ENCODE peak calls at places on chromosomes 11 and 22, in seven cellular contexts. One of them, this sample, is unnamed.

GRCh38 chr11:126963115-126963514 is 37.5 kb downstream of the KIRREL3 start:
- DNase-seq in astrocyte of the spinal cord: no peak
- DNase-seq in colonic mucosa: no peak
- DNase-seq in choroid plexus epithelial cell: no peak
- DNase-seq in body of pancreas: no peak
- DNase-seq in brain microvascular endothelial cell: no peak
- DNase-seq in H1: no peak
- DNase-seq in this sample: no peak

GRCh38 chr11:104432526-104432925 is 268.6 kb upstream of the PDGFD start:
- DNase-seq in colonic mucosa: no peak
- DNase-seq in astrocyte of the spinal cord: no peak
- DNase-seq in choroid plexus epithelial cell: no peak
- DNase-seq in brain microvascular endothelial cell: no peak
- DNase-seq in H1: no peak
- DNase-seq in body of pancreas: no peak
- DNase-seq in this sample: no peak

GRCh38 chr11:125062931-125063428 is at the start of gene SLC37A2:
- DNase-seq in brain microvascular endothelial cell: peak; percentile 27
- DNase-seq in choroid plexus epithelial cell: peak; percentile 57
- DNase-seq in astrocyte of the spinal cord: peak; percentile 56
- DNase-seq in body of pancreas: peak; percentile 68
- DNase-seq in H1: no peak
- DNase-seq in colonic mucosa: peak; percentile 40
- DNase-seq in this sample: peak; percentile 87

GRCh38 chr11:69869311-69869939 is 50.2 kb upstream of the FGF3 start:
- DNase-seq in H1: no peak
- DNase-seq in brain microvascular endothelial cell: no peak
- DNase-seq in body of pancreas: no peak
- DNase-seq in astrocyte of the spinal cord: no peak
- DNase-seq in colonic mucosa: no peak
- DNase-seq in choroid plexus epithelial cell: no peak
- DNase-seq in this sample: no peak

GRCh38 chr11:12853652-12854296 is 155.3 kb upstream of the RASSF10 start:
- DNase-seq in astrocyte of the spinal cord: no peak
- DNase-seq in H1: no peak
- DNase-seq in colonic mucosa: peak; percentile 56
- DNase-seq in choroid plexus epithelial cell: peak; percentile 73
- DNase-seq in body of pancreas: peak; percentile 82
- DNase-seq in brain microvascular endothelial cell: no peak
- DNase-seq in this sample: no peak

GRCh38 chr11:93747122-93747521 is 5.7 kb downstream of the C11orf54 start:
- DNase-seq in brain microvascular endothelial cell: no peak
- DNase-seq in body of pancreas: no peak
- DNase-seq in colonic mucosa: no peak
- DNase-seq in astrocyte of the spinal cord: no peak
- DNase-seq in choroid plexus epithelial cell: no peak
- DNase-seq in H1: no peak
- DNase-seq in this sample: no peak

GRCh38 chr11:6200975-6201374 is 2.0 kb downstream of the OR52W1 start:
- DNase-seq in choroid plexus epithelial cell: peak; percentile 34
- DNase-seq in H1: no peak
- DNase-seq in brain microvascular endothelial cell: no peak
- DNase-seq in body of pancreas: no peak
- DNase-seq in colonic mucosa: no peak
- DNase-seq in astrocyte of the spinal cord: no peak
- DNase-seq in this sample: no peak

GRCh38 chr22:50102946-50103345 is 13.1 kb downstream of the MOV10L1 start:
- DNase-seq in body of pancreas: no peak
- DNase-seq in H1: no peak
- DNase-seq in colonic mucosa: no peak
- DNase-seq in astrocyte of the spinal cord: no peak
- DNase-seq in brain microvascular endothelial cell: no peak
- DNase-seq in choroid plexus epithelial cell: no peak
- DNase-seq in this sample: peak; percentile 41

GRCh38 chr11:57499983-57500461 is 15.5 kb downstream of the SLC43A1 start:
- DNase-seq in body of pancreas: no peak
- DNase-seq in choroid plexus epithelial cell: no peak
- DNase-seq in H1: no peak
- DNase-seq in astrocyte of the spinal cord: no peak
- DNase-seq in colonic mucosa: no peak
- DNase-seq in brain microvascular endothelial cell: no peak
- DNase-seq in this sample: no peak

GRCh38 chr11:9003573-9004309 is at the start of gene NRIP3:
- DNase-seq in body of pancreas: peak; percentile 66
- DNase-seq in colonic mucosa: peak; percentile 74
- DNase-seq in H1: peak; percentile 13
- DNase-seq in astrocyte of the spinal cord: peak; percentile 58
- DNase-seq in brain microvascular endothelial cell: peak; percentile 28
- DNase-seq in choroid plexus epithelial cell: peak; percentile 59
- DNase-seq in this sample: peak; percentile 30

GRCh38 chr11:67450796-67451657 is 1.5 kb downstream of the GPR152 start:
- DNase-seq in colonic mucosa: no peak
- DNase-seq in H1: no peak
- DNase-seq in astrocyte of the spinal cord: no peak
- DNase-seq in body of pancreas: no peak
- DNase-seq in choroid plexus epithelial cell: no peak
- DNase-seq in brain microvascular endothelial cell: no peak
- DNase-seq in this sample: no peak

GRCh38 chr11:67632175-67632981 is 2.6 kb upstream of the NUDT8 start:
- DNase-seq in colonic mucosa: peak; percentile 82
- DNase-seq in brain microvascular endothelial cell: no peak
- DNase-seq in H1: no peak
- DNase-seq in astrocyte of the spinal cord: no peak
- DNase-seq in body of pancreas: peak; percentile 91
- DNase-seq in choroid plexus epithelial cell: no peak
- DNase-seq in this sample: no peak

GRCh38 chr11:19301336-19301735 is 60.6 kb upstream of the E2F8 start:
- DNase-seq in choroid plexus epithelial cell: no peak
- DNase-seq in brain microvascular endothelial cell: no peak
- DNase-seq in colonic mucosa: no peak
- DNase-seq in H1: no peak
- DNase-seq in body of pancreas: no peak
- DNase-seq in astrocyte of the spinal cord: no peak
- DNase-seq in this sample: no peak

GRCh38 chr11:27228232-27228631 is 134.8 kb downstream of the CCDC34 start:
- DNase-seq in colonic mucosa: no peak
- DNase-seq in H1: no peak
- DNase-seq in astrocyte of the spinal cord: no peak
- DNase-seq in body of pancreas: no peak
- DNase-seq in choroid plexus epithelial cell: no peak
- DNase-seq in brain microvascular endothelial cell: no peak
- DNase-seq in this sample: no peak

GRCh38 chr22:48492371-48493320 is 1335.0 kb downstream of the BRD1 start:
- DNase-seq in body of pancreas: peak; percentile 62
- DNase-seq in brain microvascular endothelial cell: peak; percentile 79
- DNase-seq in astrocyte of the spinal cord: peak; percentile 67
- DNase-seq in choroid plexus epithelial cell: peak; percentile 85
- DNase-seq in H1: no peak
- DNase-seq in colonic mucosa: peak; percentile 49
- DNase-seq in this sample: peak; percentile 59

GRCh38 chr22:47110817-47111443 is 348.5 kb downstream of the TBC1D22A start:
- DNase-seq in astrocyte of the spinal cord: no peak
- DNase-seq in H1: no peak
- DNase-seq in choroid plexus epithelial cell: peak; percentile 81
- DNase-seq in body of pancreas: no peak
- DNase-seq in brain microvascular endothelial cell: no peak
- DNase-seq in colonic mucosa: no peak
- DNase-seq in this sample: no peak

GRCh38 chr11:32434387-32435151 is 770 bp downstream of the WT1 start:
- DNase-seq in body of pancreas: no peak
- DNase-seq in astrocyte of the spinal cord: no peak
- DNase-seq in colonic mucosa: no peak
- DNase-seq in choroid plexus epithelial cell: no peak
- DNase-seq in brain microvascular endothelial cell: no peak
- DNase-seq in H1: no peak
- DNase-seq in this sample: no peak

GRCh38 chr22:38110863-38111852 is 674 bp upstream of the BAIAP2L2 start:
- DNase-seq in choroid plexus epithelial cell: no peak
- DNase-seq in astrocyte of the spinal cord: no peak
- DNase-seq in brain microvascular endothelial cell: no peak
- DNase-seq in H1: no peak
- DNase-seq in body of pancreas: no peak
- DNase-seq in colonic mucosa: peak; percentile 85
- DNase-seq in this sample: no peak

GRCh38 chr11:1692708-1693326 is 4.2 kb upstream of the KRTAP5-6 start:
- DNase-seq in choroid plexus epithelial cell: no peak
- DNase-seq in astrocyte of the spinal cord: no peak
- DNase-seq in body of pancreas: no peak
- DNase-seq in brain microvascular endothelial cell: no peak
- DNase-seq in H1: no peak
- DNase-seq in colonic mucosa: no peak
- DNase-seq in this sample: no peak

GRCh38 chr11:16902182-16902581 is 112.0 kb downstream of the PLEKHA7 start:
- DNase-seq in astrocyte of the spinal cord: peak; percentile 15
- DNase-seq in choroid plexus epithelial cell: peak; percentile 8
- DNase-seq in H1: no peak
- DNase-seq in colonic mucosa: no peak
- DNase-seq in body of pancreas: no peak
- DNase-seq in brain microvascular endothelial cell: no peak
- DNase-seq in this sample: peak; percentile 88

GRCh38 chr11:83827940-83828554 is 541.9 kb upstream of the CCDC90B start:
- DNase-seq in body of pancreas: no peak
- DNase-seq in H1: no peak
- DNase-seq in colonic mucosa: no peak
- DNase-seq in astrocyte of the spinal cord: peak; percentile 67
- DNase-seq in brain microvascular endothelial cell: peak; percentile 35
- DNase-seq in choroid plexus epithelial cell: peak; percentile 69
- DNase-seq in this sample: peak; percentile 52

GRCh38 chr22:44782286-44782830 is 30.0 kb downstream of the ARHGAP8 start:
- DNase-seq in brain microvascular endothelial cell: no peak
- DNase-seq in body of pancreas: no peak
- DNase-seq in astrocyte of the spinal cord: no peak
- DNase-seq in choroid plexus epithelial cell: no peak
- DNase-seq in colonic mucosa: peak; percentile 54
- DNase-seq in H1: no peak
- DNase-seq in this sample: no peak

GRCh38 chr11:26753738-26754504 is 32.1 kb upstream of the SLC5A12 start:
- DNase-seq in astrocyte of the spinal cord: peak; percentile 82
- DNase-seq in choroid plexus epithelial cell: peak; percentile 91
- DNase-seq in brain microvascular endothelial cell: peak; percentile 76
- DNase-seq in colonic mucosa: peak; percentile 39
- DNase-seq in body of pancreas: peak; percentile 54
- DNase-seq in H1: no peak
- DNase-seq in this sample: peak; percentile 57

GRCh38 chr11:80993561-80993960 is 1552.7 kb upstream of the TENM4 start:
- DNase-seq in body of pancreas: no peak
- DNase-seq in choroid plexus epithelial cell: peak; percentile 75
- DNase-seq in H1: no peak
- DNase-seq in brain microvascular endothelial cell: peak; percentile 12
- DNase-seq in colonic mucosa: no peak
- DNase-seq in astrocyte of the spinal cord: peak; percentile 22
- DNase-seq in this sample: no peak

GRCh38 chr11:57792060-57792541 is 30.5 kb downstream of the CTNND1 start:
- DNase-seq in colonic mucosa: peak; percentile 76
- DNase-seq in brain microvascular endothelial cell: peak; percentile 43
- DNase-seq in astrocyte of the spinal cord: peak; percentile 39
- DNase-seq in choroid plexus epithelial cell: peak; percentile 66
- DNase-seq in body of pancreas: no peak
- DNase-seq in H1: no peak
- DNase-seq in this sample: peak; percentile 88

GRCh38 chr22:31247726-31248125 is 35.6 kb downstream of the LIMK2 start:
- DNase-seq in choroid plexus epithelial cell: no peak
- DNase-seq in astrocyte of the spinal cord: no peak
- DNase-seq in body of pancreas: no peak
- DNase-seq in brain microvascular endothelial cell: no peak
- DNase-seq in H1: no peak
- DNase-seq in colonic mucosa: no peak
- DNase-seq in this sample: no peak
- H3K4me3 ChIP-seq in choroid plexus epithelial cell: peak overlapping the region; percentile 68
- H3K4me3 ChIP-seq in astrocyte of the spinal cord: peak overlapping the region; percentile 70
- H3K4me3 ChIP-seq in body of pancreas: no peak overlapping the region
- H3K4me3 ChIP-seq in brain microvascular endothelial cell: peak overlapping the region; percentile 68
- H3K4me3 ChIP-seq in H1: no peak overlapping the region
- H3K4me3 ChIP-seq in colonic mucosa: no peak overlapping the region
- H3K4me3 ChIP-seq in this sample: no peak overlapping the region

GRCh38 chr22:26713823-26714449 is 56.5 kb downstream of the MIAT start:
- DNase-seq in H1: no peak
- DNase-seq in colonic mucosa: no peak
- DNase-seq in body of pancreas: no peak
- DNase-seq in choroid plexus epithelial cell: peak; percentile 81
- DNase-seq in astrocyte of the spinal cord: peak; percentile 31
- DNase-seq in brain microvascular endothelial cell: peak; percentile 69
- DNase-seq in this sample: no peak
- H3K4me3 ChIP-seq in H1: no peak overlapping the region
- H3K4me3 ChIP-seq in colonic mucosa: no peak overlapping the region
- H3K4me3 ChIP-seq in body of pancreas: no peak overlapping the region
- H3K4me3 ChIP-seq in choroid plexus epithelial cell: no peak overlapping the region
- H3K4me3 ChIP-seq in astrocyte of the spinal cord: no peak overlapping the region
- H3K4me3 ChIP-seq in brain microvascular endothelial cell: no peak overlapping the region
- H3K4me3 ChIP-seq in this sample: no peak overlapping the region

GRCh38 chr22:42780070-42780540 is 59.4 kb upstream of the A4GALT start:
- DNase-seq in body of pancreas: peak; percentile 67
- DNase-seq in brain microvascular endothelial cell: peak; percentile 92
- DNase-seq in H1: peak; percentile 39
- DNase-seq in choroid plexus epithelial cell: peak; percentile 98
- DNase-seq in colonic mucosa: peak; percentile 77
- DNase-seq in astrocyte of the spinal cord: peak; percentile 95
- DNase-seq in this sample: peak; percentile 94
- H3K4me3 ChIP-seq in body of pancreas: no peak overlapping the region
- H3K4me3 ChIP-seq in brain microvascular endothelial cell: no peak overlapping the region
- H3K4me3 ChIP-seq in H1: no peak overlapping the region
- H3K4me3 ChIP-seq in choroid plexus epithelial cell: no peak overlapping the region
- H3K4me3 ChIP-seq in colonic mucosa: no peak overlapping the region
- H3K4me3 ChIP-seq in astrocyte of the spinal cord: no peak overlapping the region
- H3K4me3 ChIP-seq in this sample: no peak overlapping the region

GRCh38 chr11:92225563-92226308 is 1.1 kb downstream of the FAT3 start:
- DNase-seq in colonic mucosa: peak; percentile 17
- DNase-seq in body of pancreas: no peak
- DNase-seq in choroid plexus epithelial cell: no peak
- DNase-seq in H1: no peak
- DNase-seq in astrocyte of the spinal cord: peak; percentile 26
- DNase-seq in brain microvascular endothelial cell: no peak
- DNase-seq in this sample: no peak

GRCh38 chr11:92227954-92228935 is 3.6 kb downstream of the FAT3 start:
- DNase-seq in astrocyte of the spinal cord: peak; percentile 37
- DNase-seq in colonic mucosa: no peak
- DNase-seq in choroid plexus epithelial cell: no peak
- DNase-seq in brain microvascular endothelial cell: no peak
- DNase-seq in H1: no peak
- DNase-seq in body of pancreas: no peak
- DNase-seq in this sample: no peak

GRCh38 chr11:92225206-92225562 is 566 bp downstream of the FAT3 start:
- DNase-seq in colonic mucosa: no peak
- DNase-seq in brain microvascular endothelial cell: no peak
- DNase-seq in H1: no peak
- DNase-seq in choroid plexus epithelial cell: no peak
- DNase-seq in body of pancreas: no peak
- DNase-seq in astrocyte of the spinal cord: no peak
- DNase-seq in this sample: no peak

GRCh38 chr11:92226331-92227232 is 2.0 kb downstream of the FAT3 start:
- DNase-seq in body of pancreas: peak; percentile 11
- DNase-seq in choroid plexus epithelial cell: no peak
- DNase-seq in H1: no peak
- DNase-seq in astrocyte of the spinal cord: no peak
- DNase-seq in colonic mucosa: no peak
- DNase-seq in brain microvascular endothelial cell: no peak
- DNase-seq in this sample: no peak

DNA sequence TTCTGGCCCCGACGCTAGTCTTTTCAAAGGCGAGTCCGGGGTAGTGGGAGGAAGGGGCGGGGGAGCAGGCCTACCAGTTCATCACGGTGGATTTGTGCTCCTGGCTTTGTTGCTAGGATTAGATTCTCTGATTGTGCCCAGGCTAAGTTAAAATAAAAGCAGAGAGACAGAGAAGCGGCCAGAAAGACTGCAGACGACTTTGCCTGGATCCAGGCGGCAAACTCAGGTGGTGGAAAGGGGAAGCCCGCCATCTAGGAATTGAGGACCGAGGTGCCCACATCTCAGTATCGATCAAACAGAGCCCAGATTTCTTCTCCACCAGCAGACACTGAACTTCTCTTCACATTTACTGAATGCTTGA is 2.6 kb downstream of the FAT3 start:
- DNase-seq in brain microvascular endothelial cell: no peak
- DNase-seq in choroid plexus epithelial cell: no peak
- DNase-seq in H1: no peak
- DNase-seq in body of pancreas: no peak
- DNase-seq in astrocyte of the spinal cord: no peak
- DNase-seq in colonic mucosa: no peak
- DNase-seq in this sample: no peak
- H3K4me3 ChIP-seq in brain microvascular endothelial cell: peak overlapping the region; percentile 64
- H3K4me3 ChIP-seq in choroid plexus epithelial cell: no peak overlapping the region
- H3K4me3 ChIP-seq in H1: peak overlapping the region; percentile 53
- H3K4me3 ChIP-seq in body of pancreas: no peak overlapping the region
- H3K4me3 ChIP-seq in astrocyte of the spinal cord: peak overlapping the region; percentile 42
- H3K4me3 ChIP-seq in colonic mucosa: no peak overlapping the region
- H3K4me3 ChIP-seq in this sample: no peak overlapping the region